ENCODE peak calls at places on chromosomes 4 and X, in six cellular contexts. S is H1, Z is SK-N-SH, T is transverse colon, A is K562, F is suprapubic skin. Y is an unnamed sample.

GRCh38 chrX:13165266-13165665 is 120.8 kb upstream of the FAM9C start:
- DNase-seq in S (no peak), Z (no peak), T (no peak), A (no peak), F (no peak), Y (no peak)

GRCh38 chr4:1786544-1787362 is 6.3 kb upstream of the FGFR3 start:
- DNase-seq in S (no peak), Z (no peak), T (no peak), A (no peak), F (no peak), Y (no peak)

GRCh38 chrX:134520860-134521390 is 61.0 kb downstream of the HPRT1 start:
- DNase-seq in S (no peak), Z (peak), T (peak), A (peak), F (no peak), Y (no peak)

GRCh38 chrX:51896626-51897025 is 3.2 kb downstream of the MAGED1 start:
- DNase-seq in S (no peak), Z (no peak), T (no peak), A (no peak), F (no peak), Y (no peak)

GRCh38 chr4:102612824-102613366 is 111.7 kb downstream of the NFKB1 start:
- DNase-seq in S (no peak), Z (no peak), T (no peak), A (no peak), F (no peak), Y (no peak)

GRCh38 chrX:107826286-107827136 is 845 bp downstream of the MID2 start:
- DNase-seq in S (no peak), Z (peak), T (peak), A (no peak), F (no peak), Y (peak)

GRCh38 chr4:158129649-158130048 is 43.2 kb downstream of the GASK1B start:
- DNase-seq in S (no peak), Z (no peak), T (no peak), A (no peak), F (no peak), Y (no peak)

GRCh38 chr4:53515076-53515475 is 76.2 kb downstream of the LNX1 start:
- DNase-seq in S (no peak), Z (no peak), T (no peak), A (no peak), F (no peak), Y (no peak)

GRCh38 chr4:111602848-111603247 is 542.4 kb upstream of the FAM241A start:
- DNase-seq in S (no peak), Z (no peak), T (no peak), A (no peak), F (no peak), Y (no peak)

GRCh38 chr4:58209576-58209975 is 1099.4 kb upstream of the IGFBP7 start:
- DNase-seq in S (no peak), Z (no peak), T (no peak), A (no peak), F (no peak), Y (no peak)

GRCh38 chrX:104863466-104863865 is 297.5 kb downstream of the IL1RAPL2 start:
- DNase-seq in S (no peak), Z (no peak), T (no peak), A (no peak), F (no peak), Y (no peak)

DNA sequence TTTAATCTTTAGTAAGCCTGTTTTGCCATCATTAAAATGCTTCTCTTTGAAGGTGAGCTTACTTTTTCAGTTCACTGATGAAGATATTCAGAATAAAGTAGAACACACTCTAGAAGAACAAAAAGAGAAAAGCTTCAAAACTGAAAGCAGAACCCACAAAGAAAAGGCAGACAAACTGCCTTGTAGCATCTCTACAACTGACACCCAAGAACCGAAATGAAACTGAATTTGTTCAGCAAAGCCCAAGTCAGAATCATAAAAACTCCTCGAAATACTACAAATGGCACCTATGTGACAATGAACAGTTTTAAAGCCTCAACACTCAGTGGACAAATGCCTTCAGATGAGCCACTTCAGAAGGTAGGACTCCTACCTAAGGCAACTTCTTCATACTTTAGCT is 83.6 kb downstream of the MAML3 start:
- DNase-seq in S (no peak), Z (no peak), T (no peak), A (no peak), F (no peak), Y (no peak)
- H3K4me3 ChIP-seq in S (no peak), Z (no peak), T (no peak), A (no peak), F (no peak), Y (no peak)

GRCh38 chrX:54945224-54945623 is 24.6 kb downstream of the TRO start:
- DNase-seq in S (no peak), Z (peak), T (no peak), A (no peak), F (no peak), Y (no peak)

DNA sequence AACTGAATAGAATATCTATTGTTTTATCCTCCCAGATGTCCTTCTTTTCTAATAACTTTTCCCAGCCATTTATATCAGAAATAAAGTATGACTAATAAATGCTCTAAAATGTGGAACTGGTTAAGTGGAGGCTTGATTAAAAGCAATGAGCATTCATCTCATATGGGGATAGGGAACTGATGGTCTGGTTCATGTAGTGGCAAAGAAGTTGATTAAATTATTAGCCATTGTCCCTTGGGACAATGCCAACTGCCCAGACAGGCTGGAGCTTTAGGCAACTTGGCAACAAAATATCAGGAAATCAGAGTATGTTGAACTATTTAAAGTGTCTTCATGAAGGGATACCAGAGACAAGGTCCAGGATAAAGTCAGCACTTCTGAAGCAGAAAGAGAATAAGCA is 24.2 kb downstream of the TRO start:
- DNase-seq in S (no peak), Z (peak), T (no peak), A (no peak), F (no peak), Y (no peak)
- TF ChIP-seq POLR2AphosphoS5 in S (no peak), Z (no peak), T (no peak), A (no peak), F (no peak), Y (no peak)

GRCh38 chr4:75724066-75724866 is at the start of gene USO1:
- DNase-seq in S (peak), Z (peak), T (peak), A (peak), F (peak), Y (peak)
- TF ChIP-seq EP300 in S (no peak), Z (no peak), T (no peak), A (peak), F (no peak), Y (no peak)

GRCh38 chr4:100084892-100085291 is 105.4 kb downstream of the DDIT4L start:
- DNase-seq in S (no peak), Z (no peak), T (no peak), A (no peak), F (no peak), Y (no peak)
- H3K4me3 ChIP-seq in S (no peak), Z (no peak), T (no peak), A (no peak), F (no peak), Y (no peak)

DNA sequence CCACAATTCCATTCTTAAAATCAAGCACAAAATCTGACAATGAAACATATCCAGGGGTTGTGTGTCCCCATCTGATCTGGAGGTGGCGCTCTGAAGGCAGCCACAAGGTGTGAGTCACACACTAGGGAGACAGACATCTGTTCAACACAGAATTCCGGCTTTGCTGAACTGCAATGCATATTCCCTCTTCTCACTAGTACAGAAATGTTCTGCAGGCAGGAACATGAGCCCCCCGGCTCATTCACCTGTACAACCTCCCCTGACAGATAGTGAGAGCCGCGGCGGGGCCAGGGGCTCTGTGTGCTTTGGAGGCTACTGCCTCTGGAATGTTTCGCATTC is 41.9 kb downstream of the WDR1 start:
- DNase-seq in S (no peak), Z (no peak), T (no peak), A (peak), F (no peak), Y (peak)
- TF ChIP-seq POLR2AphosphoS5 in S (no peak), Z (no peak), T (no peak), A (peak), F (no peak), Y (no peak)

Y was measured in stomach.